ENCODE peak calls at places on chromosomes 1 and 21, in nine cellular contexts. B is EH; E is non-pigmented ciliary epithelial cell; L is DMS53; N is brain microvascular endothelial cell; T is GDM1; Y is heart right ventricle; H is T-helper 9 cell; C is stimulated activated CD8-positive, alpha-beta memory T cell treated with anti-CD3 and anti-CD28 coated beads, Interleukin-4, amount 100 ng/mL, for 24 hours. J is an unnamed sample.
A peak's percentile ranks its signal among the peaks of the same experiment; 100 is the strongest.

GRCh38 chr1:63318255-63319068 is 3.9 kb upstream of the FOXD3 start:
- DNase-seq in B (no peak), N (no peak), Y (no peak), T (no peak), L (peak; percentile 34), E (no peak), H (no peak), C (no peak), J (no peak)

GRCh38 chr1:53905509-53905908 is 11.5 kb downstream of the DIO1 start:
- DNase-seq in B (no peak), N (no peak), H (no peak), C (no peak), T (no peak), Y (no peak), L (no peak), E (no peak), J (no peak)

GRCh38 chr21:38955495-38955894 is 149.8 kb downstream of the ETS2 start:
- DNase-seq in Y (peak; percentile 53), N (peak; percentile 76), C (no peak), E (no peak), B (peak; percentile 81), T (no peak), H (no peak), L (peak; percentile 83), J (peak; percentile 54)

GRCh38 chr1:200410566-200410878 is 686 bp upstream of the ZNF281 start:
- DNase-seq in B (no peak), C (no peak), N (no peak), T (no peak), Y (no peak), E (no peak), L (peak; percentile 92), H (no peak), J (no peak)

GRCh38 chr1:188117436-188117835 is 1288.7 kb downstream of the PLA2G4A start:
- DNase-seq in Y (no peak), T (no peak), B (no peak), N (no peak), E (no peak), H (no peak), C (no peak), L (no peak), J (no peak)

GRCh38 chr1:149843302-149844041 is 55.9 kb upstream of the BOLA1 start:
- DNase-seq in N (no peak), C (no peak), B (no peak), E (no peak), Y (no peak), H (no peak), L (no peak), T (no peak), J (no peak)

GRCh38 chr1:208475951-208476824 is 232.0 kb upstream of the PLXNA2 start:
- DNase-seq in N (no peak), C (no peak), Y (peak; percentile 47), T (no peak), E (no peak), H (no peak), B (peak; percentile 61), L (peak; percentile 77), J (no peak)

GRCh38 chr1:173210716-173211231 is 3.6 kb upstream of the TNFSF4 start:
- DNase-seq in L (no peak), C (no peak), T (no peak), H (no peak), E (no peak), B (no peak), N (no peak), Y (no peak), J (no peak)

GRCh38 chr1:56627636-56628039 is 17.5 kb upstream of the PRKAA2 start:
- DNase-seq in N (peak; percentile 39), Y (no peak), C (no peak), T (no peak), B (no peak), H (no peak), L (peak; percentile 93), E (no peak), J (no peak)

GRCh38 chr21:34129971-34130597 is 56.7 kb downstream of the MRPS6 start:
- DNase-seq in B (peak; percentile 70), C (no peak), E (no peak), L (no peak), H (no peak), Y (no peak), N (no peak), T (no peak), J (no peak)

GRCh38 chr1:15959847-15960446 is 16.0 kb downstream of the ZBTB17 start:
- DNase-seq in H (no peak), N (no peak), Y (no peak), C (no peak), L (no peak), B (no peak), E (no peak), T (no peak), J (no peak)

GRCh38 chr1:29984544-29985375 is 738.6 kb downstream of the MATN1 start:
- DNase-seq in E (no peak), Y (no peak), L (no peak), C (no peak), H (no peak), N (no peak), T (no peak), B (no peak), J (no peak)

GRCh38 chr21:34715985-34716596 is 47.3 kb downstream of the CLIC6 start:
- DNase-seq in N (no peak), B (peak; percentile 47), L (no peak), T (no peak), H (no peak), E (no peak), Y (no peak), C (no peak), J (no peak)

GRCh38 chr1:27233677-27234053 is 767 bp upstream of the WDTC1 start:
- DNase-seq in Y (no peak), N (no peak), C (peak; percentile 5), E (no peak), T (no peak), H (no peak), B (no peak), L (peak; percentile 62), J (no peak)

GRCh38 chr1:243233908-243234307 is 21.2 kb downstream of the CEP170 start:
- DNase-seq in L (no peak), C (no peak), H (no peak), T (no peak), Y (no peak), E (peak; percentile 55), N (peak; percentile 55), B (peak; percentile 68), J (no peak)

GRCh38 chr1:165387956-165388355 is 31.4 kb upstream of the LMX1A start:
- DNase-seq in T (no peak), Y (no peak), H (no peak), E (no peak), C (no peak), N (no peak), L (no peak), B (no peak), J (no peak)

GRCh38 chr1:34237416-34237815 is 60.7 kb downstream of the C1orf94 start:
- DNase-seq in C (no peak), T (no peak), N (no peak), B (no peak), E (no peak), H (no peak), Y (no peak), L (no peak), J (no peak)

GRCh38 chr1:219917281-219917680 is 11.1 kb downstream of the SLC30A10 start:
- DNase-seq in Y (no peak), B (no peak), C (no peak), T (no peak), H (no peak), L (no peak), N (no peak), E (no peak), J (no peak)

GRCh38 chr1:156406229-156406628 is 37.2 kb downstream of the RHBG start:
- DNase-seq in L (no peak), B (no peak), H (no peak), C (no peak), E (no peak), Y (no peak), N (no peak), T (no peak), J (no peak)

GRCh38 chr1:105072850-105073249 is 1323.2 kb downstream of the AMY1C start:
- DNase-seq in L (peak; percentile 17), Y (no peak), B (no peak), E (no peak), T (no peak), N (no peak), H (no peak), C (no peak), J (no peak)

GRCh38 chr1:113811353-113811887 is 856 bp downstream of the RSBN1 start:
- DNase-seq in L (peak; percentile 63), H (no peak), B (peak; percentile 31), T (peak; percentile 31), Y (peak; percentile 45), C (no peak), N (no peak), E (no peak), J (no peak)

J was measured in posterior vena cava.